ENCODE peak calls at places on chromosome 9, in four cellular contexts. S is A549, P is right cardiac atrium, V is psoas muscle. B is an unnamed sample. For H3K4me1, the result is how much of the 10 kb centered on the place peaks cover.

GRCh38 chr9:112913326-112913725 is 22.6 kb upstream of the SLC46A2 start:
- DNase-seq in P (no peak), V (no peak), S (no peak), B (no peak)

GRCh38 chr9:25716220-25716872 is 38.1 kb upstream of the TUSC1 start:
- DNase-seq in S (peak), P (peak), V (no peak), B (no peak)

GRCh38 chr9:1269533-1270315 is 219.6 kb downstream of the DMRT2 start:
- DNase-seq in V (no peak), P (no peak), S (no peak), B (no peak)

GRCh38 chr9:131739192-131739961 is 499 bp downstream of the RAPGEF1 start:
- DNase-seq in P (peak), S (no peak), V (peak), B (peak)

GRCh38 chr9:124621371-124622328 is 114.5 kb upstream of the NR5A1 start:
- DNase-seq in S (no peak), V (no peak), P (no peak), B (no peak)

GRCh38 chr9:133956520-133957076 is 35.5 kb downstream of the VAV2 start:
- DNase-seq in V (peak), P (peak), S (no peak), B (peak)

GRCh38 chr9:23769307-23769935 is 56.6 kb downstream of the ELAVL2 start:
- DNase-seq in P (no peak), S (no peak), V (no peak), B (no peak)

GRCh38 chr9:119453980-119454379 is 84.7 kb upstream of the BRINP1 start:
- DNase-seq in S (no peak), V (no peak), P (no peak), B (no peak)

GRCh38 chr9:94160594-94161501 is 76.6 kb downstream of the PTPDC1 start:
- DNase-seq in S (peak), P (no peak), V (no peak), B (no peak)

DNA sequence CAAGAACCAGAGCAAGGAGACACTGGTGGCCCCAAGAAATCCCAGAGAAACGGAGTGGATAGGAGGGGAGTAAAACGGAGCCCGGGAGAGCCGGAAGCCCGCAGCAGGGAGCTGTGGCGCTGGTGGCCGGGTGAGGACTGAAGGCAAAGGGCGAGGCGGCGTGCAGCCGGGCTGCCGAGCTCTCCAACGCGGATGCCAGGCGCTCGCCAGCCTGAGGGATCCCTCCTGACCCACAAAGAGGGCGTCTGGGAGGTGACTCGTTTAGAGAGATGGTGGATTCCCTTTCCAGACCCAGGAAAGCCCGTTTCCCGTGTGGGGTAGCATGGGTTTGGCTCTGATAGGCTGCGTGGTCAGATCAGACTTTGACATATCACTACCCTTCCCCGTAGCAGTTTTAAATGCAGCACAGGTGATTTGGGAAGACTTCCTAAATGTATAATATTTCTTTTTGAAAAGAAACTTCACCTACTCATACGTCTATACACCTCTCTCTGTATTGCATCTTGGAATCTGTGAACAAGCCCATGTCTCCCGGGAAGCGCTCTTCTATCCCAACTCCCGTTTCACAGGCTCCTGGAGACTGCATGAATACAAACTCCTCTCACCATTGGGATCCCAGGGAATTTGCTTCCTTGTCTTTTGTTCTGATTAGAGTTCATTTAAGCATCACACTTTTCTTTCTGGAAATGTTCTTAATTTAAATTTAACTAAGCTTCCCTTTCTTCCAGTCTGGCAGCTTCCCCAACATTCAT is 158.1 kb downstream of the C9orf152 start:
- DNase-seq in P (peak), S (no peak), V (peak), B (peak)
- H3K4me3 ChIP-seq in P (peak), S (peak), V (peak), B (peak)

GRCh38 chr9:126532951-126533910 is 80.5 kb upstream of the LMX1B start:
- DNase-seq in P (no peak), S (no peak), V (no peak), B (no peak)

GRCh38 chr9:126531035-126531571 is 82.6 kb upstream of the LMX1B start:
- DNase-seq in P (no peak), V (no peak), S (no peak), B (no peak)

GRCh38 chr9:126532489-126532888 is 81.2 kb upstream of the LMX1B start:
- DNase-seq in S (no peak), P (no peak), V (no peak), B (no peak)

GRCh38 chr9:126531591-126531990 is 82.1 kb upstream of the LMX1B start:
- DNase-seq in P (no peak), V (no peak), S (no peak), B (no peak)

GRCh38 chr9:126532019-126532462 is 81.7 kb upstream of the LMX1B start:
- DNase-seq in V (no peak), S (no peak), P (peak), B (no peak)
- H3K4me1 ChIP-seq in V (under half), S (under half), P (under half), B (under half)

DNA sequence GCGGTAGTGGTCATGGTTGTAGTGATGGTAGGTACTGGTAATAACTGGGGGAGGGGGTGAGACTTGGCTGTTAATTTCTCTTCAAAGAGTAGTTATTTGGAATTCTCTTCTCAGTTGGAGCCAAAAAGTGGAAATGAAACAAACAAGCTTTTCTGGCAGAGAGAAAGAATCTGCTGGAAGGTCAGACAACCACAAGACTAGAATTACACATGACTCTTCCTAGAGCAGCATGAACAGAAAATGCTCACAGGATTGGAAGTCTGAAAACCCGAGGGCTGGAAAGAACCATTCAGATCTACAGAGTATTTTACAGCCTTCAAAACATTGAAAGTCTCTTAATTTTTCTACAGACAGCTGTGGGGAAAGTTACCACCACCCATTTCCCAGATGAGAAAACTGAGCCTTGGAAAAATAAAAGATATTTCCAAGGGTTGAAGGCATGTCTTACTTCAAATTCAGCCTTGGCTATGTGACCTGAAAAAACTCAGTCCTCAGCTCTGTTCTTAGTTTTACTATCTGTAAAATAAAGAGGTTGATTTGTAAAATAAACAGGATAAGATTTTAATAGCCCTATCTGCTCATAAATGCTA is 42.9 kb upstream of the TRIM32 start:
- DNase-seq in P (no peak), S (no peak), V (no peak), B (no peak)
- H3K4me3 ChIP-seq in P (no peak), S (no peak), V (no peak), B (no peak)

GRCh38 chr9:122264360-122265264 is at the start of the genes MRRF and RBM18:
- DNase-seq in S (peak), V (peak), P (peak), B (peak)
- H3K4me1 ChIP-seq in S (under half), V (under half), P (under half), B (under half)

GRCh38 chr9:114503522-114504340 is 1.5 kb downstream of the WHRN start:
- DNase-seq in S (no peak), V (no peak), P (no peak), B (no peak)
- H3K4me3 ChIP-seq in S (peak), V (peak), P (no peak), B (no peak)

GRCh38 chr9:34709196-34709978 is 549 bp downstream of the CCL21 start:
- DNase-seq in V (no peak), S (no peak), P (no peak), B (no peak)
- H3K4me1 ChIP-seq in V (under half), S (under half), P (under half), B (under half)

DNA sequence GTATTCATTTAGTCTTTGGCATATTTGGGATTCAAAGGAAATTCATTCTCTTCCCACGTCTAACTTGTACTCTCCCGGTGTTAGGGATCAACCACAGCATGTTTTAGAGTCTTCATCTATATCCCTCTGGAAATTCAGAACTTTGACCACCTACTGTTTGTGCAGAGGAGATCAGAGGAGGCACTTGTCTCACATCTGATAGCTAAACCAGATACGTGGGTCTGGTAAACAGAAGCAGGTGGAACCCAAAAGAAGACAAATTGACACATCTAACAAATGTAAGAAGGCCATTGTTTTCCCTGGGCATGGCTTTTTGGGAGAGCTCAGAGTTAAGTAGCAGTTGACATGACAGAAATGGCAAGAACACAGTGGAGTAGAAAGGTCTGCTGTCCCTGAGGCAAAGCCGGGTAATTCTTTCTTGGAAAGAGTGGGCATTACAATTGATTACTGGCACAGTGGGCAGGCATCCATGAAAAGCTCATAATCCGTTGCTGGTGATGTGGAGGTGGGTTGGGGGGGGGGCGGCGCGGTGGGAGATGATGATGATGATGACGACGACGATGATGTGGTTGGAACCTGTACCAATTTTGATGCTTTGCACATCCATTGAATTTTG is 27.5 kb downstream of the PIP5K1B start:
- DNase-seq in S (no peak), V (no peak), P (no peak), B (no peak)
- H3K4me3 ChIP-seq in S (no peak), V (no peak), P (no peak), B (no peak)

GRCh38 chr9:127832248-127832647 is 22.2 kb downstream of the ENG start:
- DNase-seq in P (no peak), S (no peak), V (no peak), B (no peak)
- H3K4me1 ChIP-seq in P (under half), S (under half), V (under half), B (under half)